ENCODE peak calls at places on chromosomes 3 and 15, in five cellular contexts. H, U, T, X and C are unnamed samples. For H3K4me1, the result is how much of the 10 kb centered on the place peaks cover.

GRCh38 chr3:142987080-142987700 is 14.2 kb upstream of the U2SURP start:
- DNase-seq in X (no peak), T (no peak), U (no peak), H (peak), C (no peak)

GRCh38 chr15:27579738-27580137 is 519.4 kb downstream of the OCA2 start:
- DNase-seq in H (no peak), X (no peak), T (no peak), U (no peak), C (no peak)

GRCh38 chr3:141960731-141961130 is 84.3 kb downstream of the ATP1B3 start:
- DNase-seq in H (peak), U (no peak), X (no peak), T (no peak), C (no peak)

GRCh38 chr3:32454731-32455608 is 47.7 kb downstream of the CMTM6 start:
- DNase-seq in U (no peak), X (no peak), H (no peak), T (no peak), C (no peak)

GRCh38 chr15:64426845-64427465 is 33.4 kb upstream of the ZNF609 start:
- DNase-seq in H (peak), U (peak), T (no peak), X (no peak), C (no peak)

GRCh38 chr3:86993704-86994103 is 2.8 kb upstream of the VGLL3 start:
- DNase-seq in X (no peak), T (no peak), H (no peak), U (no peak), C (no peak)

GRCh38 chr3:58117561-58118305 is 93.0 kb downstream of the DNASE1L3 start:
- DNase-seq in U (no peak), X (no peak), T (no peak), H (peak), C (no peak)

GRCh38 chr3:172607305-172608121 is 84.3 kb upstream of the TNFSF10 start:
- DNase-seq in H (peak), X (no peak), T (no peak), U (no peak), C (no peak)

GRCh38 chr3:101017048-101017447 is 23.8 kb upstream of the ABI3BP start:
- DNase-seq in U (no peak), H (peak), T (no peak), X (no peak), C (no peak)

GRCh38 chr15:68389041-68389930 is 42.7 kb downstream of the ITGA11 start:
- DNase-seq in X (no peak), U (no peak), T (no peak), H (no peak), C (no peak)

GRCh38 chr3:43017038-43017437 is 37.9 kb downstream of the GASK1A start:
- DNase-seq in X (no peak), H (no peak), U (no peak), T (no peak), C (no peak)
- H3K27ac ChIP-seq in X (no peak), H (no peak), U (no peak), T (no peak), C (no peak)

GRCh38 chr3:24447836-24448235 is 46.8 kb downstream of the THRB start:
- DNase-seq in U (no peak), H (no peak), X (no peak), T (no peak), C (no peak)
- H3K4me1 ChIP-seq in U (under half), H (under half), X (under half), T (under half), C (half or more)

GRCh38 chr3:25493246-25493645 is 65.2 kb downstream of the RARB start:
- DNase-seq in H (peak), T (no peak), X (no peak), U (no peak), C (no peak)
- H3K27ac ChIP-seq in H (no peak), T (no peak), X (no peak), U (no peak), C (no peak)

DNA sequence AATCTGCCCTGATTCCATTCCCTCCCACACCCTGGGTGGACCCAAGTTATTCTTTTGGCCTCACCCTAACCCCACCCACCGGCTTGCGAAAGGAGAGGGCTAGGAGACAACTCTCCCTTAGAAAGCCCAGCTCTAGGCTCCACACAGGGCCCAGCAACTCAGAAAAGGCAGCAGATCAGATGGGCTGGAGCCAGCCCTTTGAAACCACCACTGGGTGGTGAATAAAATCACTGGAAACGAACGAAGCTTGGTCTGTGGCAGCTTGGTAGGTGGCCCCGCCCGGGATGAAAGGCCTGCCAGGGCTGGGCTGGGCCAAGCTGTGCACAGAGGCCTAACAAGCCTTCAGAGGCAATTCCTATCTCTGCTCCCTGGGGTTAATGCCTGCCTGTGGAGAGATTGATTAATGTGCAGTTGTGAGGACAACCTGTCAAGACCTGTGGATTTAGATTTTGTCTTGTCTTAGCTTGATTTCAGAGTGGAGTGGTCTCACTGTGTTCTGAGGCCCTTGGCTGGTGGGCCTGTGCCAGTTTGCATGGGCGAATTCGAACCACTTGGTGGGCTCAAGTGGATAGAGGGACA is 38.8 kb downstream of the BHLHE40 start:
- DNase-seq in X (peak), T (peak), H (peak), U (no peak), C (peak)
- H3K4me1 ChIP-seq in X (half or more), T (under half), H (under half), U (half or more), C (under half)

GRCh38 chr15:72516734-72517133 is 42.6 kb downstream of the ARIH1 start:
- DNase-seq in U (no peak), X (no peak), T (no peak), H (no peak), C (no peak)

GRCh38 chr15:72507402-72507801 is 33.3 kb downstream of the ARIH1 start:
- DNase-seq in X (no peak), H (no peak), T (no peak), U (no peak), C (no peak)

GRCh38 chr15:72509484-72509883 is 35.4 kb downstream of the ARIH1 start:
- DNase-seq in H (no peak), U (no peak), X (no peak), T (no peak), C (no peak)

GRCh38 chr15:72515591-72516389 is 41.7 kb downstream of the ARIH1 start:
- DNase-seq in X (no peak), U (no peak), T (no peak), H (peak), C (no peak)

DNA sequence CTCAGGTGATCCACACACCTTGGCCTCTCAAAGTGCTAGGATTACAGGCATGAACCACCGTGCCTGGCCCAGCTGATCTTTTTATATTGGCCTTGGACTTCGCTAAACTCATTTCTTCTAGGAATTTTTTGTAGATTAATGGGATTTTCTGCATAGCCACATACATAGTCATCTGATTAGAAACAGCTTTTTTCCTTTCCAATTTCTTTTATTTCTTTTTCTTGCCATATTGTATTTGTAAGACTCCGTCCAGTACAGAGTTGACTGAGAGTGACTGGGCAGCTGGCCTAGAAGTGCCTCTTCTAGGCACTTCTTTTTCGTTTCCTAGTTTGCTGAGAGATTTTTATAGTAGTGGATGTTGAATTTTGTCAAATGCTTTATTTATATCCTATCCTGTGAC is 37.4 kb downstream of the ARIH1 start:
- DNase-seq in T (no peak), H (no peak), U (no peak), X (no peak), C (no peak)
- H3K27ac ChIP-seq in T (no peak), H (no peak), U (no peak), X (no peak), C (no peak)

DNA sequence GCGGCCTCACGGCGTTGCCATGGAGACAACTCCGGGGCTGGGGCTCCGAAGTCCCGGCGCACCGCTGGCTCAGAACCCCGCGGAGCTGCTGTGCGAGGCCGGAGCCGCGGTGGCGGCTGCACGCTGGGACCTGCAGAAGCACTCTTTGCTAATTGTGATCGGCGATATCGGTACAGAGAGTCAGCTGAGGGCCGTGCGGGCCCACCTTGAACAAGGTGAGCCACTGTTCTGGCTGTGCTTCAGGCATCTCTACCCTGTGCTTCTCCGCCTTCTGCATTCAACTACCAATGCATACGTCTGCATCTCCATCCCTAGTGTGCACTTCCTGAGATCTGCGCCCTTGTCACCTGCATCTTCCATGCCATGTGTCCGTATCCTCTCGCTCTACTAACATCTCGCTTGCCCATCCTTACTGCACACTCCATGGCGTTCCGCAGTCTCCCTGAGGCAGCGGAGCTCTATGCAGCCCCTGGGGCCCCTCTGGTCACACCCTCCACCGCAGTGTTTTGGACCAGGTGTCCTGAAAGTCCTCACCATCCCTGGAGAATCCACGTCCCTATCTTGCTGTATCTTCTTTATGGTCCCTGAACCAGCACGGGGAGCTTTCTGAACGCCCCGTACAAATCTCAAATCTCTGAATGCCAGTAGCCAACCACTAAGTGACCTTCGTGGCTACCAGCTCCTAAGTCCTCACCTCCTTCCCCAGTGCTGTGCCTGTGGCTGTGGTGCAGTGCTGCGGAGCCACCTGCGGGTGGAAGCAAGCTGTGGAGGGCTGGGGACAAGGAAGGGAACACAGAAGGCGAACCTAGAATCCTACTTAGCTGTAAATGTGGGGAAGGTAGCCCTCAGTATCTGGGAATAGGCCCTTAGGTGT is 6.2 kb upstream of the MAP1A start:
- DNase-seq in T (no peak), X (peak), H (no peak), U (peak), C (no peak)
- H3K4me1 ChIP-seq in T (under half), X (under half), H (under half), U (under half), C (under half)

GRCh38 chr3:10149222-10149621 is 7.6 kb downstream of the VHL start:
- DNase-seq in H (no peak), T (no peak), U (no peak), X (no peak), C (no peak)
- H3K27ac ChIP-seq in H (no peak), T (no peak), U (no peak), X (no peak), C (no peak)

DNA sequence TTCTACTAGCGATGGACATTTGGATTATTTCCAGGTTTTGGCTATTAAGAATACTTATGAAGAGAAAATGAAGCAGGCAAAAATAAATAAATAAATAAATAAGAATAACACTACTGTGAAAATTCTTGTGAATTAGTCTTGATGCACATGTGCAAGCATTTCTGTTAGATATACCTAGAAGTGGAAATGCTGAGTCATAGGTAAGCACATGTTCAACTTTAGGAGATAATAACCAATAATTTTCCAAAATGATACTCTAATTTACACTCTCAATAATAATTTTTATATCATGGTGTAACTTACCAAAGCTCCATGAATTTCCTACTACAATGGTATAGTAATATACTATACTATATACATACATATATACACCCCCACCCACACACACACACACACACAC is 23.4 kb downstream of the EMC4 start:
- DNase-seq in X (no peak), H (no peak), U (no peak), T (no peak), C (no peak)
- H3K4me1 ChIP-seq in X (under half), H (under half), U (under half), T (under half), C (under half)

DNA sequence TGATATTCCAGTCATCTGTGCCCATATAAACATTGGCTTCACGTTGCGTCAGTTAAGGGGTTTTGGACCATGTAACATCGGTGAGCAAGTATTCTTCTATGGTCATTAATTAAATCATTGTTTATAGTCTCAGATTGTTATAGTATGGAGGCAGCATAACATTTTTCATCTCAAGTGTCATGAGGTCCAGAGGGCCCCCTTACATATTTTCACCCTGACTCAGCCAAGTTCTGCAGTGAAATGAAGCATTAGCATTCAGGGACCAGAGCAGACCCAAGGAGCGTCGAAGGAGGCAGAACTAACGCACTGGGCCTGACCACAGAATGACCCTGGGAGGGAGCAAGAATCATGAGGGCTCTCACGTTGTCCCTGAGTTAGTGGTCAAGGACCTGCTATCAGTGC is 171.5 kb downstream of the LRTM1 start:
- DNase-seq in H (peak), X (no peak), T (no peak), U (no peak), C (no peak)
- H3K27ac ChIP-seq in H (no peak), X (no peak), T (no peak), U (no peak), C (no peak)